ENCODE peak calls at places on chromosome 2, in eight cellular contexts. A is MCF 10A; F is GM12865; Z is GM04504; M is frontal cortex; C is cardiac fibroblast; H is left lung; L is activated T-cell treated with anti-CD3 and anti-CD28 coated beads, Interleukin-2, amount 50 U/mL, for 72 hours. R is an unnamed sample.
A peak's percentile ranks its signal among the peaks of the same experiment; 100 is the strongest.

GRCh38 chr2:239177908-239178307 is 222.9 kb downstream of the HDAC4 start:
- DNase-seq in A (no peak), F (no peak), Z (no peak), M (no peak), C (no peak), H (peak; percentile 19), L (no peak), R (no peak)

GRCh38 chr2:231188506-231189170 is 9.8 kb upstream of the ARMC9 start:
- DNase-seq in A (no peak), F (no peak), Z (no peak), M (no peak), C (no peak), H (no peak), L (no peak), R (no peak)

GRCh38 chr2:179251865-179252264 is 12.8 kb downstream of the SESTD1 start:
- DNase-seq in A (no peak), F (no peak), Z (no peak), M (no peak), C (no peak), H (no peak), L (no peak), R (no peak)

GRCh38 chr2:122018736-122019135 is 263.3 kb downstream of the TSN start:
- DNase-seq in A (no peak), F (no peak), Z (no peak), M (no peak), C (no peak), H (no peak), L (no peak), R (no peak)

GRCh38 chr2:68771211-68771721 is 36.7 kb downstream of the ARHGAP25 start:
- DNase-seq in A (no peak), F (peak; percentile 43), Z (no peak), M (no peak), C (no peak), H (no peak), L (no peak), R (no peak)

GRCh38 chr2:101223814-101224231 is 28.9 kb upstream of the CNOT11 start:
- DNase-seq in A (no peak), F (peak; percentile 94), Z (peak; percentile 57), M (no peak), C (no peak), H (no peak), L (peak; percentile 48), R (no peak)

GRCh38 chr2:120783371-120783791 is 47.7 kb downstream of the GLI2 start:
- DNase-seq in A (no peak), F (no peak), Z (no peak), M (no peak), C (peak; percentile 40), H (no peak), L (no peak), R (peak; percentile 35)

GRCh38 chr2:173150087-173150486 is 74.4 kb downstream of the MAP3K20 start:
- DNase-seq in A (no peak), F (no peak), Z (peak; percentile 44), M (no peak), C (peak; percentile 57), H (no peak), L (no peak), R (no peak)

GRCh38 chr2:69356471-69356870 is 30.6 kb downstream of the GFPT1 start:
- DNase-seq in A (peak; percentile 34), F (no peak), Z (no peak), M (no peak), C (no peak), H (no peak), L (no peak), R (no peak)

GRCh38 chr2:16014041-16014787 is 73.9 kb downstream of the MYCN start:
- DNase-seq in A (no peak), F (no peak), Z (no peak), M (no peak), C (no peak), H (no peak), L (no peak), R (no peak)

GRCh38 chr2:101827246-101827645 is 129.7 kb downstream of the MAP4K4 start:
- DNase-seq in A (peak; percentile 71), F (no peak), Z (peak; percentile 48), M (no peak), C (peak; percentile 89), H (no peak), L (no peak), R (no peak)

GRCh38 chr2:101296314-101296809 is 12.1 kb downstream of the RNF149 start:
- DNase-seq in A (no peak), F (no peak), Z (no peak), M (no peak), C (no peak), H (no peak), L (no peak), R (no peak)